ENCODE peak calls at places on chromosomes 7 and 10, in five cellular contexts. One of them, this sample, is unnamed. For H3K27me3, the result is how much of the 10 kb centered on the place peaks cover.

GRCh38 chr7:110604885-110605284 is 486.0 kb upstream of the LRRN3 start:
- DNase-seq in adrenal gland: no peak
- DNase-seq in hepatocyte: no peak
- DNase-seq in prostate gland: no peak
- DNase-seq in body of pancreas: no peak
- DNase-seq in this sample: no peak

GRCh38 chr7:128694742-128695141 is 22.6 kb downstream of the GARIN1A start:
- DNase-seq in hepatocyte: no peak
- DNase-seq in body of pancreas: no peak
- DNase-seq in prostate gland: no peak
- DNase-seq in adrenal gland: no peak
- DNase-seq in this sample: no peak

GRCh38 chr7:2527505-2528464 is 8.2 kb downstream of the LFNG start:
- DNase-seq in adrenal gland: no peak
- DNase-seq in body of pancreas: peak
- DNase-seq in hepatocyte: peak
- DNase-seq in prostate gland: peak
- DNase-seq in this sample: no peak

GRCh38 chr10:19719320-19719719 is 96.9 kb upstream of the PLXDC2 start:
- DNase-seq in adrenal gland: no peak
- DNase-seq in body of pancreas: no peak
- DNase-seq in prostate gland: no peak
- DNase-seq in hepatocyte: peak
- DNase-seq in this sample: no peak

GRCh38 chr10:11045995-11046394 is 28.3 kb downstream of the CELF2 start:
- DNase-seq in hepatocyte: no peak
- DNase-seq in adrenal gland: no peak
- DNase-seq in prostate gland: no peak
- DNase-seq in body of pancreas: no peak
- DNase-seq in this sample: peak

GRCh38 chr7:155813791-155814568 is 1.7 kb upstream of the SHH start:
- DNase-seq in hepatocyte: no peak
- DNase-seq in prostate gland: no peak
- DNase-seq in adrenal gland: no peak
- DNase-seq in body of pancreas: no peak
- DNase-seq in this sample: no peak

GRCh38 chr10:132293416-132294195 is 14.1 kb downstream of the STK32C start:
- DNase-seq in hepatocyte: no peak
- DNase-seq in adrenal gland: peak
- DNase-seq in prostate gland: no peak
- DNase-seq in body of pancreas: no peak
- DNase-seq in this sample: peak

GRCh38 chr10:75502838-75503237 is 71.4 kb downstream of the LRMDA start:
- DNase-seq in prostate gland: no peak
- DNase-seq in hepatocyte: no peak
- DNase-seq in body of pancreas: no peak
- DNase-seq in adrenal gland: no peak
- DNase-seq in this sample: no peak

GRCh38 chr10:22252801-22253577 is 35.2 kb upstream of the EBLN1 start:
- DNase-seq in hepatocyte: peak
- DNase-seq in body of pancreas: peak
- DNase-seq in adrenal gland: no peak
- DNase-seq in prostate gland: peak
- DNase-seq in this sample: peak

GRCh38 chr10:75542902-75543301 is 111.5 kb downstream of the LRMDA start:
- DNase-seq in prostate gland: no peak
- DNase-seq in adrenal gland: peak
- DNase-seq in hepatocyte: peak
- DNase-seq in body of pancreas: peak
- DNase-seq in this sample: peak

GRCh38 chr10:451021-451471 is 238.4 kb downstream of the DIP2C start:
- DNase-seq in body of pancreas: no peak
- DNase-seq in adrenal gland: no peak
- DNase-seq in hepatocyte: no peak
- DNase-seq in prostate gland: no peak
- DNase-seq in this sample: no peak

GRCh38 chr7:103962070-103962469 is 27.4 kb downstream of the RELN start:
- DNase-seq in hepatocyte: no peak
- DNase-seq in body of pancreas: no peak
- DNase-seq in adrenal gland: no peak
- DNase-seq in prostate gland: no peak
- DNase-seq in this sample: no peak

GRCh38 chr7:16881809-16882208 is at the start of gene AGR3:
- DNase-seq in prostate gland: no peak
- DNase-seq in hepatocyte: peak
- DNase-seq in adrenal gland: no peak
- DNase-seq in body of pancreas: peak
- DNase-seq in this sample: no peak

GRCh38 chr7:42924223-42924877 is 7.6 kb downstream of the PSMA2 start:
- DNase-seq in adrenal gland: no peak
- DNase-seq in hepatocyte: no peak
- DNase-seq in prostate gland: no peak
- DNase-seq in body of pancreas: no peak
- DNase-seq in this sample: no peak

GRCh38 chr7:2870471-2870941 is 26.4 kb upstream of the GNA12 start:
- DNase-seq in body of pancreas: peak
- DNase-seq in adrenal gland: peak
- DNase-seq in hepatocyte: peak
- DNase-seq in prostate gland: no peak
- DNase-seq in this sample: peak

GRCh38 chr7:131124867-131125266 is 202.8 kb upstream of the MKLN1 start:
- DNase-seq in body of pancreas: no peak
- DNase-seq in adrenal gland: no peak
- DNase-seq in prostate gland: no peak
- DNase-seq in hepatocyte: no peak
- DNase-seq in this sample: no peak

GRCh38 chr10:122486396-122487080 is 25.2 kb downstream of the HTRA1 start:
- DNase-seq in hepatocyte: no peak
- DNase-seq in prostate gland: no peak
- DNase-seq in body of pancreas: no peak
- DNase-seq in adrenal gland: no peak
- DNase-seq in this sample: peak

GRCh38 chr10:132941640-132942051 is 724 bp downstream of the CFAP46 start:
- DNase-seq in body of pancreas: no peak
- DNase-seq in hepatocyte: peak
- DNase-seq in prostate gland: no peak
- DNase-seq in adrenal gland: no peak
- DNase-seq in this sample: no peak

GRCh38 chr7:151307536-151307935 is 34.1 kb upstream of the NUB1 start:
- DNase-seq in body of pancreas: no peak
- DNase-seq in prostate gland: no peak
- DNase-seq in hepatocyte: no peak
- DNase-seq in adrenal gland: peak
- DNase-seq in this sample: no peak

GRCh38 chr7:1741751-1742554 is 71.9 kb downstream of the ELFN1 start:
- DNase-seq in body of pancreas: no peak
- DNase-seq in adrenal gland: no peak
- DNase-seq in prostate gland: no peak
- DNase-seq in hepatocyte: no peak
- DNase-seq in this sample: no peak

GRCh38 chr7:22499044-22499443 is 944 bp downstream of the STEAP1B start:
- DNase-seq in adrenal gland: no peak
- DNase-seq in hepatocyte: no peak
- DNase-seq in body of pancreas: no peak
- DNase-seq in prostate gland: no peak
- DNase-seq in this sample: no peak

GRCh38 chr7:129958643-129959479 is 6.1 kb upstream of the UBE2H start:
- DNase-seq in body of pancreas: peak
- DNase-seq in hepatocyte: peak
- DNase-seq in prostate gland: peak
- DNase-seq in adrenal gland: peak
- DNase-seq in this sample: no peak

DNA sequence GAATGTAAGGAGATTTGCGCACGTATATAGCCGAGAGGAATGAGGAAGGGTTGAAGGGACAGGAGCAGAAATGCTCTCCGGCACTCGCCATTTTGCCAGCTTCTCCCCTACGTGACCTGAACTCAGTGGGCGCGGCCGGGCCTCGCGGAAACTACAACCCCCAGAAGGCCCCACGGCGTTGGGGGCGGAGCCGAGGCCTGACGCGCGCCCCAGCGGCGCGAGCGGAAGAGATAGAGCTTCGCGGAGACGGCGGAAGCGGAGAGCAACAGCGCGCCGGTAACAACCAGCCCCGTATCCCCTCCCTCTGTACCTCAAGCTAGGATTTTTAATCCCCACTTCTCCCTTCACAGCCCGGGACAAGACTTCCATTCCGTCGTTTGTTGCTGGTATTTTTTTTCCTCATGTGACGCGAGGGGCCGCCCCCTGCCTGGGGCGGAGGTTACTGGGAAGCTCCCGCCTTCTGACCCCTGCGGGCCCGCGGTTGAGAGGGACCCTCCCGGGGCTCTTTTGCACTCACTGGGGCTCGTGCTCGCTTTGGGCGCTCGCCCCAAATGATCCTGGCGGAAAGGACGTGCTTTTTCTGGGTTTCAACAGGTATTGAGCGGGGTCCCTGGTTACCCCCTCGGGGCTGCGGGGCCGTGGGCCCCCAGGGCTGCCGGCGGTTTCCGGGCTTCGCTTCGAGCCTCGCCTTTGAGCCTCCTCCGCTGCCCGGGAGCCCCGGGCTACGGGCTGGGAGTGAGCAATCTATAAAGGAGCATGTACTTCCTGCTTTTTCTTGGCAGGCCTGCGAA is at the start of gene R3HCC1L:
- DNase-seq in hepatocyte: peak
- DNase-seq in adrenal gland: peak
- DNase-seq in prostate gland: peak
- DNase-seq in body of pancreas: peak
- DNase-seq in this sample: peak
- H3K4me3 ChIP-seq in hepatocyte: peak
- H3K4me3 ChIP-seq in adrenal gland: peak
- H3K4me3 ChIP-seq in prostate gland: peak
- H3K4me3 ChIP-seq in body of pancreas: peak
- H3K4me3 ChIP-seq in this sample: peak

GRCh38 chr7:101401390-101402080 is 38.9 kb downstream of the COL26A1 start:
- DNase-seq in body of pancreas: no peak
- DNase-seq in hepatocyte: no peak
- DNase-seq in adrenal gland: no peak
- DNase-seq in prostate gland: no peak
- DNase-seq in this sample: no peak
- H3K27me3 ChIP-seq in body of pancreas: under half
- H3K27me3 ChIP-seq in hepatocyte: under half
- H3K27me3 ChIP-seq in adrenal gland: under half
- H3K27me3 ChIP-seq in prostate gland: under half
- H3K27me3 ChIP-seq in this sample: under half

GRCh38 chr10:48470893-48471805 is 133.7 kb downstream of the ARHGAP22 start:
- DNase-seq in hepatocyte: no peak
- DNase-seq in adrenal gland: peak
- DNase-seq in body of pancreas: no peak
- DNase-seq in prostate gland: no peak
- DNase-seq in this sample: no peak

GRCh38 chr10:48468866-48469511 is 135.9 kb downstream of the ARHGAP22 start:
- DNase-seq in body of pancreas: peak
- DNase-seq in hepatocyte: no peak
- DNase-seq in prostate gland: no peak
- DNase-seq in adrenal gland: peak
- DNase-seq in this sample: no peak

GRCh38 chr10:48468130-48468790 is 136.6 kb downstream of the ARHGAP22 start:
- DNase-seq in prostate gland: no peak
- DNase-seq in hepatocyte: no peak
- DNase-seq in body of pancreas: no peak
- DNase-seq in adrenal gland: peak
- DNase-seq in this sample: no peak

GRCh38 chr10:48469516-48470020 is 135.3 kb downstream of the ARHGAP22 start:
- DNase-seq in body of pancreas: no peak
- DNase-seq in prostate gland: no peak
- DNase-seq in hepatocyte: no peak
- DNase-seq in adrenal gland: peak
- DNase-seq in this sample: no peak

DNA sequence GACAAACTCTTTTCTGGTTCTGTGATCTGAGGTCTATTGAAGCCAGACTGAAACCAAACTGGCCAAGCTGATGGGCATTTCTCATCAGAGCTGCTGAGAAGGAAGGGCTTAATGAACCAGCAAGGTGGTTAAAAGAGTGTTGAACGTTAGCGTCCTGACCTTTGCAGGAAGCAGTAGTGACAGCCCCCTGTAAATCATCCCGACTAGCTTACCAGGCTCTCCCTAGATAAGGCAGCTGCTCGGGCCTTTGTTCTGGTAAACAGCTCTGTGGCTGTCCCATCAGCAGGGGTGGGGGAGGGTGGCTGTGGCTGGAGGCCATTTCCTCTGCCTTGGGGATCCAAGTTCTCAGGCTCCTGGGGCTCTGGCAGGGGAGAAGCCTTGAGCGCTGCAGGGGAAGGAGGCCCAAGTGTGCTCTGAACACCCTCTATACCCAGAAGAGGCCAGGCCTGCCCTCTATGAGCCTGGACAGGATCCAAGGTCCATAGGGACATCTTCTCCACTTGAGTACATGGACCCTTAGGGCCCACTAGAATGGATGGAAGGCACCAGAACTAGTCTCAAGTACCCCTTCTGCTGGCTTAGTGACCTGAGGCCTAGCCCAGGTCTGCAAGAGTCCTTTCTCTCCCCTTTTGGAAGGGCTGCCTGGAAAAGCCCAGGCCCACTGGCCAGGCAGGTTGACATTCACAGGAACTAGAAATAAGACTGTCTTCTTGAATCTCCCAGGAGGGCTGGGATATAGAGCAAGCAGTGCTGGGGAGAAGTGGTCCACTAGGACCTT is 134.6 kb downstream of the ARHGAP22 start:
- DNase-seq in adrenal gland: peak
- DNase-seq in hepatocyte: peak
- DNase-seq in prostate gland: no peak
- DNase-seq in body of pancreas: no peak
- DNase-seq in this sample: no peak
- TF ChIP-seq CTCF in adrenal gland: no peak
- TF ChIP-seq CTCF in hepatocyte: no peak
- TF ChIP-seq CTCF in prostate gland: no peak
- TF ChIP-seq CTCF in body of pancreas: no peak
- TF ChIP-seq CTCF in this sample: no peak

DNA sequence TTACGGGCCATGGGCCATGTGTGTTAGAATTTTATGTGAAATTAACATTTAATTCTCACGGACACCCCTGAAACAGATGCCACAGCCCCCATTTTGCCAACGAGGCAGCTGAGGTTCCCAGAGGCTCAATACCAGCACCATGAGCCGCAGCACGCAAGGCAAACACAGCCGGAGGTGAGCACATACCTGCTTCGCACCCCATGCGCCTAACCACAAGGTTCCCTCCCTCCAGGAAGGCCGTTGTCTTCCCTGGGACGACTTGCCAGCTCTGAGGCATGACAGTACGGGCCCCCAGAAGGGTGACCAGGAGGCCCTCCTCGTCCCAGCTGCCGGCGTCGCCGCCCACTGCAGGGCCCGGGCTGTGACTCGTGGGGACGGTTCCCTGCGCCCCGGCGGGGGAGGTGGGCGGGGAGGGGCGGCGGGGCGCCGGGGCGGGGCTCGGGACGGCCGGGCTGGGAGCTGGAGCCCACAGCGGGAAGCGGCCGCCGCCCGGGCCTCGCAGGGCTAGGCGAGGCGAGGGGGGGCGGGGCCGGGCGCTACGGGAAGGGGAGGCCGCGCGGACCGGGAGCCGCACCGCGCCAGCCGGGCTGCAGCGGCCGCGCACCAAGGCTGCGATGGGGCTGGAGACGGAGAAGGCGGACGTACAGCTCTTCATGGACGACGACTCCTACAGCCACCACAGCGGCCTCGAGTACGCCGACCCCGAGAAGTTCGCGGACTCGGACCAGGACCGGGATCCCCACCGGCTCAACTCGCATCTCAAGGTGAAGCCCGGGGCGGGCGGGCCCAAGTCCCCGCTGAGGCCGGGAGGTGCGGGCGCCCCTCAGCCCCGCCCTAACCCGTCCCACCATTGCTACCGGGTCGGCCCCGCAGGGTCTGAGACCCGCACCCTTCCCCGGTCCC is at the start of gene CAV2:
- DNase-seq in prostate gland: peak
- DNase-seq in hepatocyte: peak
- DNase-seq in adrenal gland: peak
- DNase-seq in body of pancreas: peak
- DNase-seq in this sample: peak
- H3K4me3 ChIP-seq in prostate gland: peak
- H3K4me3 ChIP-seq in hepatocyte: peak
- H3K4me3 ChIP-seq in adrenal gland: peak
- H3K4me3 ChIP-seq in body of pancreas: peak
- H3K4me3 ChIP-seq in this sample: peak